ENCODE peak calls at places on chromosomes 7 and 10, in four cellular contexts. R, G, Q and M are unnamed samples.

GRCh38 chr7:140769852-140770251 is 73.3 kb downstream of the NDUFB2 start:
- DNase-seq in G (no peak), R (no peak), Q (no peak), M (no peak)

GRCh38 chr10:58781873-58782488 is 269.3 kb downstream of the BICC1 start:
- DNase-seq in R (peak; percentile 40), G (peak; percentile 6), Q (peak; percentile 47), M (no peak)

GRCh38 chr10:119449760-119450461 is 92.6 kb downstream of the RGS10 start:
- DNase-seq in R (peak; percentile 52), Q (peak; percentile 39), G (no peak), M (peak; percentile 93)

GRCh38 chr7:85162743-85163142 is 24.1 kb downstream of the SEMA3D start:
- DNase-seq in Q (no peak), G (no peak), R (peak; percentile 11), M (no peak)

GRCh38 chr10:61942997-61943457 is 41.5 kb downstream of the ARID5B start:
- DNase-seq in Q (peak; percentile 68), R (peak; percentile 77), G (no peak), M (no peak)

GRCh38 chr10:103921750-103922195 is 3.8 kb upstream of the STN1 start:
- DNase-seq in G (no peak), R (peak; percentile 18), Q (peak; percentile 17), M (no peak)

GRCh38 chr7:120170849-120171248 is 102.1 kb upstream of the KCND2 start:
- DNase-seq in G (no peak), R (peak; percentile 35), Q (peak; percentile 6), M (no peak)

GRCh38 chr7:131110294-131111080 is 217.2 kb upstream of the MKLN1 start:
- DNase-seq in R (peak; percentile 26), G (peak; percentile 8), Q (peak; percentile 26), M (peak; percentile 8)

GRCh38 chr10:543862-544822 is 145.3 kb downstream of the DIP2C start:
- DNase-seq in G (no peak), R (no peak), Q (no peak), M (no peak)

GRCh38 chr10:5391780-5392179 is 12.8 kb downstream of the TUBAL3 start:
- DNase-seq in Q (no peak), R (no peak), G (no peak), M (no peak)

GRCh38 chr10:127474501-127474900 is 74.6 kb upstream of the NPS start:
- DNase-seq in R (no peak), Q (no peak), G (no peak), M (no peak)

GRCh38 chr10:77360835-77361234 is 276.8 kb downstream of the KCNMA1 start:
- DNase-seq in R (no peak), G (no peak), Q (no peak), M (no peak)

GRCh38 chr10:91032614-91033248 is 111.8 kb upstream of the ANKRD1 start:
- DNase-seq in G (no peak), Q (no peak), R (no peak), M (no peak)

GRCh38 chr7:152178405-152179058 is 153.1 kb downstream of the GALNT11 start:
- DNase-seq in R (no peak), G (no peak), Q (no peak), M (no peak)

GRCh38 chr7:152180048-152180447 is 154.6 kb downstream of the GALNT11 start:
- DNase-seq in R (no peak), Q (no peak), G (no peak), M (no peak)

GRCh38 chr7:152180587-152180986 is 155.1 kb downstream of the GALNT11 start:
- DNase-seq in G (no peak), R (no peak), Q (no peak), M (no peak)

GRCh38 chr7:152176797-152177196 is 151.3 kb downstream of the GALNT11 start:
- DNase-seq in G (no peak), R (no peak), Q (no peak), M (no peak)

GRCh38 chr7:152177696-152178404 is 152.4 kb downstream of the GALNT11 start:
- DNase-seq in Q (no peak), G (no peak), R (peak; percentile 32), M (no peak)
- H3K36me3 ChIP-seq in Q (peaks cover 14% of the 10 kb centered on the region), G (peaks cover 41% of the 10 kb centered on the region), R (peaks cover 23% of the 10 kb centered on the region), M (peaks cover 35% of the 10 kb centered on the region)

DNA sequence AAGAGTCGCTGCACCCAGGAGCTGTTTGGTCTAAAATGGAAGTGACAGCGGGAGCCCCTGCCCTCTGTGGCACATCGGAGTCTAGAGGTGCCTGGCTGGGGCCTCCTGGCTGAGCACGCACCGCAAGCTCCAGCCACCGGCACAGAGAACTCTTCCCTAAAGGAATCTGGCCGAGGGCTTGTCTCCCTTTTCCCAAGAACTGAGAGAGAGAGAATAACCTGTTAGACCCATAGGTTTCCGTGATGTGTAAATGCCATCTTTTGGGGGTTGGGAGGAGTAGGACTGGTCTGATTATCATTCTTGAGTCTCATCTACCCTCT is 47.3 kb downstream of the PROSER2 start:
- DNase-seq in G (no peak), R (no peak), Q (no peak), M (no peak)
- H3K4me3 ChIP-seq in G (no peak overlapping the region), R (peak overlapping the region; percentile 22), Q (no peak overlapping the region), M (no peak overlapping the region)

GRCh38 chr10:131272897-131273451 is 38.5 kb downstream of the TCERG1L start:
- DNase-seq in G (no peak), Q (no peak), R (no peak), M (no peak)
- H3K9me3 ChIP-seq in G (no peaks in the 10 kb centered on the region), Q (peaks cover 49% of the 10 kb centered on the region), R (no peaks in the 10 kb centered on the region), M (no peaks in the 10 kb centered on the region)

GRCh38 chr7:6155596-6155995 is 116.8 kb downstream of the CYTH3 start:
- DNase-seq in G (no peak), Q (no peak), R (no peak), M (no peak)

GRCh38 chr7:6154542-6155404 is 117.7 kb downstream of the CYTH3 start:
- DNase-seq in R (no peak), G (no peak), Q (no peak), M (no peak)

GRCh38 chr7:6151994-6152735 is 120.3 kb downstream of the CYTH3 start:
- DNase-seq in Q (no peak), R (no peak), G (no peak), M (no peak)

GRCh38 chr7:6156734-6157133 is 115.7 kb downstream of the CYTH3 start:
- DNase-seq in Q (no peak), G (no peak), R (no peak), M (no peak)

GRCh38 chr7:6153646-6154541 is 118.5 kb downstream of the CYTH3 start:
- DNase-seq in Q (no peak), R (no peak), G (no peak), M (no peak)
- H3K36me3 ChIP-seq in Q (peaks cover 10% of the 10 kb centered on the region), R (peaks cover 22% of the 10 kb centered on the region), G (peaks cover 36% of the 10 kb centered on the region), M (peaks cover 34% of the 10 kb centered on the region)

GRCh38 chr7:84091318-84091717 is 103.3 kb downstream of the SEMA3A start:
- DNase-seq in R (no peak), Q (no peak), G (no peak), M (no peak)

GRCh38 chr7:84088669-84089278 is 105.8 kb downstream of the SEMA3A start:
- DNase-seq in R (peak; percentile 43), Q (no peak), G (no peak), M (no peak)

GRCh38 chr7:84092207-84092606 is 102.4 kb downstream of the SEMA3A start:
- DNase-seq in G (peak; percentile 48), Q (peak; percentile 33), R (no peak), M (no peak)
- H3K4me3 ChIP-seq in G (peak overlapping the region; percentile 6), Q (peak overlapping the region; percentile 4), R (peak overlapping the region; percentile 4), M (peak overlapping the region; percentile 4)

DNA sequence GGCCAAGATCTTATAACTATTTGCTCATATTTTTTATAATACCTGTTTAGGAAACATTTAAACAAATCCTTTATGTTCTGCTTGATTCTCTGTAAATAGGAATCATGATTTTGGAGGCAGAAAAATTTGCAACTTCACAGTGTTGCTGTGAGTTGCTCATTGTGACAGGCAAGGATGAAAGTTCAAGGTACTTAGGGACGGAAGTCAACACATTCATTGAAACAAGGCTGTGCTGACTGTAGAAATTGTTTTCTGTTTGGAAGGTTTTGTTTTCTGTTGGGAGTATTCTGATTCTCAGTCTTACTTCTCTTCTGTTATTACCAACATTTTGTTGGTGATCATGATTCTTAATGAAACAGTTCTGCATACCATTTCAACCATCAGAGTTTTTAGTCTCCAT is 54.9 kb downstream of the FANK1 start:
- DNase-seq in G (no peak), R (no peak), Q (no peak), M (no peak)
- H3K9me3 ChIP-seq in G (no peaks in the 10 kb centered on the region), R (peaks cover 2% of the 10 kb centered on the region), Q (peaks cover 20% of the 10 kb centered on the region), M (peaks cover 7% of the 10 kb centered on the region)

DNA sequence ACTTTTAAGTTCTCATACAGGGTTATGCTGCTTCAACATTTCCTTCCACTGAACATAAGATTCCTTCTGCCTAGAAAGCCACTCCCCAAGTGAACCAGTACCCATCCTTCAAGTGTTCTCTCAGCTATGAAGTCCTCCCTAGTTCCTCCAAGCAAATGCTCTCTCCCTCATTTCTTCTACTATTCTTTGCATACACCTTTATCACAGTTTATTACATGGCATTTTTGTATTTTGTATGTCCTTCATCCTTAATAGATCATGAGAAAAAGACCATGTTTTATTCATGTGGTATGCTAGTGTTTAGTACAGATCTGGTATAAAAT is 1.9 kb downstream of the SYPL1 start:
- DNase-seq in Q (peak; percentile 20), G (no peak), R (no peak), M (no peak)
- H3K36me3 ChIP-seq in Q (no peaks in the 10 kb centered on the region), G (no peaks in the 10 kb centered on the region), R (no peaks in the 10 kb centered on the region), M (peaks cover 5% of the 10 kb centered on the region)

DNA sequence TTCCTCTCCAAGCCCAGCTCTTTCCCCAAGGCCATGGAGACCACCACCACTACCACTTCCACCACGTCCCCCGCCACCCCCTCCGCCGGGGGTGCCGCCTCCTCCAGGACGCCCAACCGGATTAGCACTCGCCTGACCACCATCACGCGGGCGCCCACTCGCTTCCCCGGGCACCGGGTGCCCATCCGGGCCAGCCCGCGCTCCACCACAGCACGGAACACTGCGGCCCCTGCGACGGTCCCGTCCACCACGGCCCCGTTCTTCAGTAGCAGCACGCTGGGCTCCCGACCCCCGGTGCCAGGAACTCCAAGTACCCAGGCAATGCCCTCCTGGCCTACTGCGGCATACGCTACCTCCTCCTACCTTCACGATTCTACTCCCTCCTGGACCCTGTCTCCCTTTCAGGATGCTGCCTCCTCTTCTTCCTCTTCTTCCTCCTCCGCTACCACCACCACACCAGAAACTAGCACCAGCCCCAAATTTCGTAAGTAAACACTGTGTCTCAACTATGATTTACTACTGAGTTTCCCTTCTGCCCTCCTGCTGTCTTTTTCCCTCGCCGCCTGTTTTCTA is 772 bp downstream of the NRG3 start:
- DNase-seq in G (no peak), Q (no peak), R (no peak), M (no peak)
- H3K4me3 ChIP-seq in G (no peak overlapping the region), Q (no peak overlapping the region), R (no peak overlapping the region), M (no peak overlapping the region)

GRCh38 chr7:57642730-57643129 is 192.8 kb downstream of the ZNF716 start:
- DNase-seq in Q (no peak), G (no peak), R (no peak), M (no peak)

GRCh38 chr7:57646219-57646900 is 196.4 kb downstream of the ZNF716 start:
- DNase-seq in Q (no peak), G (no peak), R (no peak), M (no peak)

GRCh38 chr7:57651006-57651405 is 201.0 kb downstream of the ZNF716 start:
- DNase-seq in R (no peak), G (no peak), Q (no peak), M (no peak)

GRCh38 chr7:57641521-57642067 is 191.6 kb downstream of the ZNF716 start:
- DNase-seq in G (no peak), R (no peak), Q (no peak), M (no peak)

GRCh38 chr7:57646901-57647246 is 196.9 kb downstream of the ZNF716 start:
- DNase-seq in Q (no peak), G (no peak), R (no peak), M (no peak)
- H3K9me3 ChIP-seq in Q (peaks cover 40% of the 10 kb centered on the region), G (no peaks in the 10 kb centered on the region), R (no peaks in the 10 kb centered on the region), M (no peaks in the 10 kb centered on the region)